ENCODE peak calls at places on chromosomes 11 and 22, in six cellular contexts. G is GM12891, Z is K562, L is uterus, W is ovary, N is GM12892. X is an unnamed sample.

GRCh38 chr11:2796091-2796490 is 89.5 kb downstream of the CDKN1C start:
- DNase-seq in G (no peak), Z (no peak), L (peak; percentile 13), W (peak; percentile 37), N (no peak), X (no peak)

GRCh38 chr22:48488611-48489456 is 1338.8 kb downstream of the BRD1 start:
- DNase-seq in G (no peak), Z (no peak), L (no peak), W (peak; percentile 54), N (no peak), X (no peak)

GRCh38 chr11:111631034-111631665 is 28.9 kb downstream of the SIK2 start:
- DNase-seq in G (no peak), Z (no peak), L (no peak), W (no peak), N (no peak), X (no peak)

GRCh38 chr11:85759915-85760314 is 51.0 kb downstream of the SYTL2 start:
- DNase-seq in G (no peak), Z (no peak), L (no peak), W (no peak), N (no peak), X (no peak)

GRCh38 chr22:23123804-23124254 is 18.0 kb downstream of the RSPH14 start:
- DNase-seq in G (no peak), Z (no peak), L (no peak), W (peak; percentile 49), N (no peak), X (no peak)

GRCh38 chr11:5240458-5240857 is 6.2 kb upstream of the HBD start:
- DNase-seq in G (no peak), Z (no peak), L (no peak), W (no peak), N (no peak), X (no peak)

GRCh38 chr11:32176223-32176811 is 85.4 kb downstream of the RCN1 start:
- DNase-seq in G (peak; percentile 54), Z (peak; percentile 73), L (peak; percentile 70), W (peak; percentile 67), N (peak; percentile 33), X (peak; percentile 91)

GRCh38 chr11:8809605-8810272 is 101.2 kb upstream of the AKIP1 start:
- DNase-seq in G (no peak), Z (no peak), L (no peak), W (no peak), N (no peak), X (no peak)

GRCh38 chr11:2209370-2209801 is 37.8 kb upstream of the TH start:
- DNase-seq in G (no peak), Z (peak; percentile 3), L (peak; percentile 10), W (no peak), N (no peak), X (no peak)

GRCh38 chr11:118790357-118791014 is 478 bp downstream of the DDX6 start:
- DNase-seq in G (peak; percentile 24), Z (peak; percentile 80), L (peak; percentile 64), W (peak; percentile 79), N (peak; percentile 41), X (peak; percentile 84)

GRCh38 chr11:20937826-20938225 is 268.4 kb downstream of the NELL1 start:
- DNase-seq in G (no peak), Z (no peak), L (no peak), W (no peak), N (no peak), X (no peak)

GRCh38 chr11:108654994-108655631 is 9.8 kb upstream of the DDX10 start:
- DNase-seq in G (no peak), Z (peak; percentile 64), L (peak; percentile 29), W (no peak), N (no peak), X (peak; percentile 74)

GRCh38 chr11:70142171-70142875 is 60.8 kb upstream of the FADD start:
- DNase-seq in G (no peak), Z (peak; percentile 35), L (no peak), W (no peak), N (no peak), X (no peak)

GRCh38 chr22:35726398-35726797 is 8.7 kb downstream of the APOL5 start:
- DNase-seq in G (no peak), Z (no peak), L (no peak), W (no peak), N (no peak), X (no peak)

GRCh38 chr11:27395556-27396258 is 32.7 kb upstream of the CCDC34 start:
- DNase-seq in G (no peak), Z (no peak), L (no peak), W (no peak), N (no peak), X (peak; percentile 64)

GRCh38 chr11:69359735-69360470 is 65.9 kb downstream of the MYEOV start:
- DNase-seq in G (no peak), Z (no peak), L (no peak), W (no peak), N (no peak), X (no peak)

GRCh38 chr11:68759991-68760390 is 8.7 kb upstream of the TESMIN start:
- DNase-seq in G (no peak), Z (no peak), L (no peak), W (no peak), N (no peak), X (no peak)

GRCh38 chr11:117855452-117855851 is 21.0 kb downstream of the FXYD6 start:
- DNase-seq in G (no peak), Z (no peak), L (peak; percentile 11), W (peak; percentile 25), N (no peak), X (no peak)

GRCh38 chr11:86954288-86955110 is 696 bp downstream of the FZD4 start:
- DNase-seq in G (peak; percentile 25), Z (peak; percentile 23), L (peak; percentile 46), W (peak; percentile 63), N (no peak), X (peak; percentile 54)

GRCh38 chr11:86958259-86958658 is 3.1 kb upstream of the FZD4 start:
- DNase-seq in G (no peak), Z (no peak), L (no peak), W (no peak), N (no peak), X (no peak)

GRCh38 chr11:86955111-86955673 is at the start of gene FZD4:
- DNase-seq in G (peak; percentile 77), Z (peak; percentile 97), L (peak; percentile 91), W (peak; percentile 96), N (peak; percentile 68), X (peak; percentile 93)

GRCh38 chr11:86952933-86953637 is 2.1 kb downstream of the FZD4 start:
- DNase-seq in G (no peak), Z (no peak), L (no peak), W (no peak), N (no peak), X (no peak)

DNA sequence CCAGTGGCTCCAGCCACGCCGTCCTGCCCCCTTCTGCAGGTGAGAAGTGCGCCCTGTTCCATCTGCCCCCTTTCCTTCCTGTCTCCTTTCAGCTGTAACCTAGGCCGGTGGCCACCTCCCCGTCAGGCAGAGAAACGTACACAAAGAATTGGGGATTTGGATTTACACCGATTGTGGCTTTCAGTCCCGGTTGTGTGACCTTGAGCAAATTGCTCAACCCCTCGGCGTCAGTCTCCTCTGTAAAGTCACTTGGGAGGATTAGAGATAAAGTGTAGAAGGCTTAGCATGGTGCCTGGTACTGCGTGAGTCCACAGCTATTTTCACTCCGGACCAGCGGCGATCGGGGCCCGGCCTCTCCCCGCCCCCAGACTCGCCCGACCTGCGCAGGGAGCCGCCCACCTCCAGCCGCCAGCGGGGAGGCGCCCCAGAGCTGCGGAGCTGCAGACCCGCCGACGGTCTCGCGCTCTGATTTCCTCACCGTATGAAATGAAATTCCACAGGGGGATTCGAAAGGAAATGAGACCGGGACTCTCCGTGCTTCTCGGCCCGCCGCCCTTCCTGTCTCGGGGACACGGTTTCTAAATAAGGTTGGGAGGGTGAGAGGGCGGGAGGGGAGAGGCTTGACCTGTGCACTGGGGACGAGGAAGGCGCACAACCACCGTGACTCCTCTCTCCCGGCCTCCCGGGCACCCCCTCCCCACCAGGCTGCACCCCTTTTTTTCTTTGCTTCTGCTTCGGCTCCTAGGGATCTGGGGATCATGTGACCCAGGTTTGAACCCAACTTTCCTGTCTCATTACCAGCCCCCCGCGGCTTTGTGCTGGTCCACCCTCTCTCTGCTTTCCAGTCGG is 703 bp upstream of the FZD4 start:
- DNase-seq in G (peak; percentile 53), Z (peak; percentile 87), L (peak; percentile 85), W (peak; percentile 91), N (peak; percentile 47), X (peak; percentile 85)
- TF ChIP-seq POLR2A in G (no peak), Z (peak; percentile 64), L (peak; percentile 51), W (peak; percentile 39), N (no peak), X (no peak)

GRCh38 chr11:47186937-47187681 is 875 bp upstream of the PACSIN3 start:
- DNase-seq in G (peak; percentile 55), Z (peak; percentile 34), L (peak; percentile 72), W (peak; percentile 76), N (peak; percentile 58), X (peak; percentile 28)

GRCh38 chr11:47189100-47189834 is 3.0 kb upstream of the PACSIN3 start:
- DNase-seq in G (no peak), Z (no peak), L (no peak), W (no peak), N (no peak), X (peak; percentile 25)

GRCh38 chr11:47188262-47188661 is 2.0 kb upstream of the PACSIN3 start:
- DNase-seq in G (no peak), Z (no peak), L (no peak), W (no peak), N (no peak), X (no peak)

GRCh38 chr11:47186076-47186936 is at the start of gene PACSIN3:
- DNase-seq in G (peak; percentile 62), Z (peak; percentile 87), L (peak; percentile 66), W (peak; percentile 76), N (peak; percentile 70), X (peak; percentile 48)

GRCh38 chr11:47187723-47188122 is 1.5 kb upstream of the PACSIN3 start:
- DNase-seq in G (no peak), Z (no peak), L (no peak), W (peak; percentile 43), N (no peak), X (no peak)
- TF ChIP-seq POLR2A in G (no peak), Z (no peak), L (no peak), W (no peak), N (no peak), X (no peak)

GRCh38 chr22:40856513-40857308 is at the start of the genes ST13 and XPNPEP3:
- DNase-seq in G (peak; percentile 76), Z (peak; percentile 87), L (peak; percentile 98), W (peak; percentile 99), N (peak; percentile 75), X (peak; percentile 99)
- TF ChIP-seq POLR2A in G (peak; percentile 78), Z (peak; percentile 77), L (peak; percentile 79), W (peak; percentile 75), N (peak; percentile 80), X (peak; percentile 82)

DNA sequence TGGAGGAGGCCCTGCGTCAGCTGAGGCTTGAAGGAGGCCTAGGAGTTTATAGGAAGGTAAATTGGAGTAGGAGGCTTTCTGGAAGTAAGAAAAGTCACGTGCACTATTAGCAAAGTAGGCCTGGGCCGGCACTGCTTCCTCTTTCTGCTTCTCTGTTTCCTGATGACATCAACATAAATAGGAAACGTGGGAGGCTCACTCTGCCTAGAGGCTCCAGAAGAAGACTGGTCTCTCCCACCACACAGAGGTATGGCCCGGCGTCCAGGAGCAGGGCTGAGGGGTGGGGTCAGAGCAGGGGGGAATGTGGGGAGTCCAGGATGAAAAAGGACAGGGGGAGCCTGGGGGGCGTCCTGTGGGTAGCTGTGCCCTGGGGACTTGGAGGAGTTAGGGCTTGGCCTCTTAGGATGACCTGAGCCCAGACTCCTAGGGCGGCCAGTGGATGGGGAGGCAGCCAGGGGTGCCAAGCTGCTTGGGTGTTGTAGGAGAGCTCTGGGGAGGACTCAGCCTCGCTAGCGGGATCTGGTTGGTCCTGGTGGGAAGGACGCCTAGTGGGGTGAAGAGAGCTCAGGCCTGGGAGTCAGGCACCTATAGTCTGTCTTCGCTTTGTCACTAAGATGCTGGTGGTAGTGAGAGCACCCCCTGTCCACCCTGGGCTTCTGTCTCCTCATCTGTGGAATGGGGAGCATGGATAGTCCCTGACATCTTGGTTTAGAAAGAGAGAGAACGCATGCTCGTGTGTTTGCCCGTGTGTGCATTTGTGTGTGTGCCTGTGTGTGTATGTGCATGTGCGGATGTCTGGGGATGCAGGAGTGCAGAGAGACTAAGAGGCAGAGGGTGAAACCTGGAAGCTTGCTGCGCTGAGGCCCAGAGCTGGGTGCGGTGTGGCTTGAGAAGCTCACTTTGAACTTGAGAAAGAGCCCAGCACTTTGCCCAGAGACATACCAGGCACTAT is at the start of gene CSF2RB:
- DNase-seq in G (no peak), Z (no peak), L (no peak), W (no peak), N (no peak), X (peak; percentile 71)
- TF ChIP-seq POLR2A in G (no peak), Z (no peak), L (no peak), W (no peak), N (peak; percentile 54), X (peak; percentile 36)